ENCODE peak calls at places on chromosomes 2 and 18, in nine cellular contexts. One of them, this sample, is unnamed.

GRCh38 chr2:180625006-180625844 is 355.2 kb upstream of the UBE2E3 start:
- DNase-seq in Peyer's patch: no peak
- DNase-seq in MV-4-11: peak; percentile 12
- DNase-seq in germinal center: no peak
- DNase-seq in NCI-H524 treated with DMSO at 0.1 percent for 48 hours: no peak
- DNase-seq in hypothalamus: no peak
- DNase-seq in endothelial cell of umbilical vein: peak; percentile 21
- DNase-seq in GDM1: no peak
- DNase-seq in GM03348: peak; percentile 67
- DNase-seq in this sample: no peak

GRCh38 chr2:158923180-158923594 is 45.3 kb upstream of the TANC1 start:
- DNase-seq in Peyer's patch: no peak
- DNase-seq in GDM1: no peak
- DNase-seq in NCI-H524 treated with DMSO at 0.1 percent for 48 hours: no peak
- DNase-seq in endothelial cell of umbilical vein: peak; percentile 32
- DNase-seq in MV-4-11: no peak
- DNase-seq in germinal center: no peak
- DNase-seq in hypothalamus: no peak
- DNase-seq in GM03348: no peak
- DNase-seq in this sample: no peak

GRCh38 chr2:23410596-23410995 is 25.6 kb downstream of the KLHL29 start:
- DNase-seq in germinal center: no peak
- DNase-seq in endothelial cell of umbilical vein: no peak
- DNase-seq in NCI-H524 treated with DMSO at 0.1 percent for 48 hours: no peak
- DNase-seq in GM03348: no peak
- DNase-seq in GDM1: no peak
- DNase-seq in hypothalamus: no peak
- DNase-seq in MV-4-11: no peak
- DNase-seq in Peyer's patch: no peak
- DNase-seq in this sample: no peak

GRCh38 chr2:204491528-204491927 is 53.7 kb upstream of the PARD3B start:
- DNase-seq in GDM1: no peak
- DNase-seq in endothelial cell of umbilical vein: peak; percentile 82
- DNase-seq in hypothalamus: no peak
- DNase-seq in Peyer's patch: no peak
- DNase-seq in MV-4-11: no peak
- DNase-seq in NCI-H524 treated with DMSO at 0.1 percent for 48 hours: no peak
- DNase-seq in GM03348: no peak
- DNase-seq in germinal center: no peak
- DNase-seq in this sample: no peak

GRCh38 chr2:26274058-26274613 is 29.4 kb downstream of the HADHB start:
- DNase-seq in NCI-H524 treated with DMSO at 0.1 percent for 48 hours: no peak
- DNase-seq in GM03348: peak; percentile 75
- DNase-seq in MV-4-11: no peak
- DNase-seq in hypothalamus: no peak
- DNase-seq in GDM1: no peak
- DNase-seq in Peyer's patch: no peak
- DNase-seq in germinal center: no peak
- DNase-seq in endothelial cell of umbilical vein: peak; percentile 97
- DNase-seq in this sample: no peak

GRCh38 chr2:160114020-160114419 is 51.6 kb upstream of the PLA2R1 start:
- DNase-seq in GDM1: no peak
- DNase-seq in GM03348: peak; percentile 37
- DNase-seq in hypothalamus: no peak
- DNase-seq in MV-4-11: no peak
- DNase-seq in endothelial cell of umbilical vein: no peak
- DNase-seq in Peyer's patch: no peak
- DNase-seq in germinal center: no peak
- DNase-seq in NCI-H524 treated with DMSO at 0.1 percent for 48 hours: no peak
- DNase-seq in this sample: no peak

GRCh38 chr2:15957881-15958713 is 17.7 kb downstream of the MYCN start:
- DNase-seq in MV-4-11: no peak
- DNase-seq in germinal center: no peak
- DNase-seq in GM03348: no peak
- DNase-seq in GDM1: no peak
- DNase-seq in Peyer's patch: no peak
- DNase-seq in hypothalamus: no peak
- DNase-seq in NCI-H524 treated with DMSO at 0.1 percent for 48 hours: no peak
- DNase-seq in endothelial cell of umbilical vein: no peak
- DNase-seq in this sample: no peak

GRCh38 chr2:122643725-122644329 is 888.4 kb downstream of the TSN start:
- DNase-seq in Peyer's patch: no peak
- DNase-seq in endothelial cell of umbilical vein: no peak
- DNase-seq in NCI-H524 treated with DMSO at 0.1 percent for 48 hours: no peak
- DNase-seq in germinal center: no peak
- DNase-seq in hypothalamus: no peak
- DNase-seq in GDM1: no peak
- DNase-seq in MV-4-11: no peak
- DNase-seq in GM03348: peak; percentile 67
- DNase-seq in this sample: no peak

GRCh38 chr2:67445652-67446268 is 48.6 kb downstream of the ETAA1 start:
- DNase-seq in hypothalamus: no peak
- DNase-seq in germinal center: no peak
- DNase-seq in Peyer's patch: no peak
- DNase-seq in NCI-H524 treated with DMSO at 0.1 percent for 48 hours: no peak
- DNase-seq in GM03348: no peak
- DNase-seq in MV-4-11: no peak
- DNase-seq in endothelial cell of umbilical vein: no peak
- DNase-seq in GDM1: no peak
- DNase-seq in this sample: no peak

GRCh38 chr2:216118474-216118873 is 9.3 kb downstream of the XRCC5 start:
- DNase-seq in GDM1: no peak
- DNase-seq in germinal center: no peak
- DNase-seq in hypothalamus: no peak
- DNase-seq in MV-4-11: no peak
- DNase-seq in endothelial cell of umbilical vein: no peak
- DNase-seq in GM03348: no peak
- DNase-seq in Peyer's patch: no peak
- DNase-seq in NCI-H524 treated with DMSO at 0.1 percent for 48 hours: no peak
- DNase-seq in this sample: no peak

GRCh38 chr18:22566703-22567420 is 149.1 kb upstream of the CTAGE1 start:
- DNase-seq in germinal center: no peak
- DNase-seq in NCI-H524 treated with DMSO at 0.1 percent for 48 hours: no peak
- DNase-seq in GDM1: no peak
- DNase-seq in GM03348: no peak
- DNase-seq in hypothalamus: no peak
- DNase-seq in Peyer's patch: no peak
- DNase-seq in endothelial cell of umbilical vein: no peak
- DNase-seq in MV-4-11: no peak
- DNase-seq in this sample: no peak

GRCh38 chr18:58789856-58790255 is 74.8 kb upstream of the ZNF532 start:
- DNase-seq in endothelial cell of umbilical vein: no peak
- DNase-seq in GM03348: no peak
- DNase-seq in germinal center: no peak
- DNase-seq in GDM1: no peak
- DNase-seq in MV-4-11: no peak
- DNase-seq in Peyer's patch: no peak
- DNase-seq in NCI-H524 treated with DMSO at 0.1 percent for 48 hours: no peak
- DNase-seq in hypothalamus: no peak
- DNase-seq in this sample: no peak

GRCh38 chr2:13230221-13230620 is 513.5 kb downstream of the TRIB2 start:
- DNase-seq in Peyer's patch: no peak
- DNase-seq in NCI-H524 treated with DMSO at 0.1 percent for 48 hours: peak; percentile 13
- DNase-seq in GM03348: no peak
- DNase-seq in MV-4-11: no peak
- DNase-seq in GDM1: no peak
- DNase-seq in endothelial cell of umbilical vein: no peak
- DNase-seq in hypothalamus: no peak
- DNase-seq in germinal center: no peak
- DNase-seq in this sample: no peak

GRCh38 chr2:130966149-130967019 is 126.9 kb downstream of the FAM168B start:
- DNase-seq in GDM1: no peak
- DNase-seq in MV-4-11: no peak
- DNase-seq in Peyer's patch: no peak
- DNase-seq in GM03348: no peak
- DNase-seq in germinal center: no peak
- DNase-seq in endothelial cell of umbilical vein: no peak
- DNase-seq in hypothalamus: no peak
- DNase-seq in NCI-H524 treated with DMSO at 0.1 percent for 48 hours: no peak
- DNase-seq in this sample: no peak

GRCh38 chr2:140354544-140354943 is 1574.4 kb upstream of the NXPH2 start:
- DNase-seq in germinal center: no peak
- DNase-seq in GDM1: no peak
- DNase-seq in Peyer's patch: no peak
- DNase-seq in GM03348: no peak
- DNase-seq in hypothalamus: no peak
- DNase-seq in endothelial cell of umbilical vein: no peak
- DNase-seq in NCI-H524 treated with DMSO at 0.1 percent for 48 hours: no peak
- DNase-seq in MV-4-11: no peak
- DNase-seq in this sample: no peak

GRCh38 chr2:27212626-27213471 is 781 bp upstream of the SLC5A6 start:
- DNase-seq in germinal center: peak; percentile 58
- DNase-seq in Peyer's patch: no peak
- DNase-seq in NCI-H524 treated with DMSO at 0.1 percent for 48 hours: no peak
- DNase-seq in MV-4-11: peak; percentile 47
- DNase-seq in GM03348: peak; percentile 27
- DNase-seq in hypothalamus: no peak
- DNase-seq in GDM1: no peak
- DNase-seq in endothelial cell of umbilical vein: no peak
- DNase-seq in this sample: no peak

GRCh38 chr18:75358928-75359327 is 68.6 kb downstream of the SMIM21 start:
- DNase-seq in GM03348: no peak
- DNase-seq in endothelial cell of umbilical vein: no peak
- DNase-seq in hypothalamus: no peak
- DNase-seq in GDM1: no peak
- DNase-seq in germinal center: no peak
- DNase-seq in MV-4-11: no peak
- DNase-seq in NCI-H524 treated with DMSO at 0.1 percent for 48 hours: no peak
- DNase-seq in Peyer's patch: no peak
- DNase-seq in this sample: no peak

GRCh38 chr2:119008108-119008507 is 66.1 kb downstream of the MARCO start:
- DNase-seq in GDM1: no peak
- DNase-seq in NCI-H524 treated with DMSO at 0.1 percent for 48 hours: no peak
- DNase-seq in MV-4-11: peak; percentile 37
- DNase-seq in hypothalamus: no peak
- DNase-seq in germinal center: no peak
- DNase-seq in Peyer's patch: no peak
- DNase-seq in GM03348: no peak
- DNase-seq in endothelial cell of umbilical vein: no peak
- DNase-seq in this sample: no peak

GRCh38 chr18:63749489-63749888 is 25.7 kb upstream of the SERPINB7 start:
- DNase-seq in NCI-H524 treated with DMSO at 0.1 percent for 48 hours: no peak
- DNase-seq in hypothalamus: no peak
- DNase-seq in MV-4-11: no peak
- DNase-seq in endothelial cell of umbilical vein: no peak
- DNase-seq in germinal center: no peak
- DNase-seq in GDM1: no peak
- DNase-seq in GM03348: no peak
- DNase-seq in Peyer's patch: no peak
- DNase-seq in this sample: no peak

GRCh38 chr2:66862871-66863650 is 428.1 kb downstream of the MEIS1 start:
- DNase-seq in Peyer's patch: no peak
- DNase-seq in GM03348: peak; percentile 73
- DNase-seq in MV-4-11: no peak
- DNase-seq in endothelial cell of umbilical vein: no peak
- DNase-seq in NCI-H524 treated with DMSO at 0.1 percent for 48 hours: no peak
- DNase-seq in GDM1: no peak
- DNase-seq in germinal center: no peak
- DNase-seq in hypothalamus: no peak
- DNase-seq in this sample: no peak

GRCh38 chr18:80171190-80171872 is 62.3 kb downstream of the ADNP2 start:
- DNase-seq in endothelial cell of umbilical vein: peak; percentile 12
- DNase-seq in germinal center: peak; percentile 66
- DNase-seq in MV-4-11: no peak
- DNase-seq in GDM1: no peak
- DNase-seq in NCI-H524 treated with DMSO at 0.1 percent for 48 hours: no peak
- DNase-seq in hypothalamus: no peak
- DNase-seq in GM03348: peak; percentile 82
- DNase-seq in Peyer's patch: peak; percentile 65
- DNase-seq in this sample: no peak

GRCh38 chr2:181766129-181766528 is 85.8 kb upstream of the NEUROD1 start:
- DNase-seq in hypothalamus: no peak
- DNase-seq in MV-4-11: no peak
- DNase-seq in germinal center: no peak
- DNase-seq in Peyer's patch: no peak
- DNase-seq in GDM1: no peak
- DNase-seq in GM03348: no peak
- DNase-seq in NCI-H524 treated with DMSO at 0.1 percent for 48 hours: no peak
- DNase-seq in endothelial cell of umbilical vein: no peak
- DNase-seq in this sample: no peak

GRCh38 chr18:415627-416612 is 84.6 kb downstream of the COLEC12 start:
- DNase-seq in germinal center: no peak
- DNase-seq in Peyer's patch: no peak
- DNase-seq in GDM1: no peak
- DNase-seq in hypothalamus: no peak
- DNase-seq in GM03348: peak; percentile 64
- DNase-seq in MV-4-11: peak; percentile 37
- DNase-seq in endothelial cell of umbilical vein: no peak
- DNase-seq in NCI-H524 treated with DMSO at 0.1 percent for 48 hours: no peak
- DNase-seq in this sample: no peak